ENCODE peak calls at places on chromosomes 16 and 17, in six cellular contexts. One of them, this sample, is unnamed.

GRCh38 chr17:74452841-74453661 is 13.4 kb upstream of the CD300A start:
- DNase-seq in AG09319: no peak
- DNase-seq in stimulated activated CD8-positive, alpha-beta memory T cell treated with anti-CD3 and anti-CD28 coated beads, Interleukin-4, amount 100 ng/mL, for 48 hours: no peak
- DNase-seq in RPMI8226: no peak
- DNase-seq in NCI-H2029 treated with DMSO at 0.1 percent for 48 hours: peak; percentile 35
- DNase-seq in MV-4-11: no peak
- DNase-seq in this sample: no peak

GRCh38 chr17:50279181-50279526 is 4.9 kb downstream of the TMEM92 start:
- DNase-seq in AG09319: no peak
- DNase-seq in NCI-H2029 treated with DMSO at 0.1 percent for 48 hours: no peak
- DNase-seq in stimulated activated CD8-positive, alpha-beta memory T cell treated with anti-CD3 and anti-CD28 coated beads, Interleukin-4, amount 100 ng/mL, for 48 hours: no peak
- DNase-seq in RPMI8226: no peak
- DNase-seq in MV-4-11: no peak
- DNase-seq in this sample: peak; percentile 42

GRCh38 chr17:12898110-12898509 is 108.8 kb downstream of the ARHGAP44 start:
- DNase-seq in RPMI8226: no peak
- DNase-seq in MV-4-11: no peak
- DNase-seq in stimulated activated CD8-positive, alpha-beta memory T cell treated with anti-CD3 and anti-CD28 coated beads, Interleukin-4, amount 100 ng/mL, for 48 hours: no peak
- DNase-seq in NCI-H2029 treated with DMSO at 0.1 percent for 48 hours: no peak
- DNase-seq in AG09319: no peak
- DNase-seq in this sample: no peak

GRCh38 chr16:80285089-80285488 is 255.7 kb upstream of the DYNLRB2 start:
- DNase-seq in RPMI8226: no peak
- DNase-seq in NCI-H2029 treated with DMSO at 0.1 percent for 48 hours: no peak
- DNase-seq in stimulated activated CD8-positive, alpha-beta memory T cell treated with anti-CD3 and anti-CD28 coated beads, Interleukin-4, amount 100 ng/mL, for 48 hours: no peak
- DNase-seq in AG09319: peak; percentile 11
- DNase-seq in MV-4-11: no peak
- DNase-seq in this sample: peak; percentile 31

GRCh38 chr17:80825471-80826345 is 165.9 kb upstream of the CHMP6 start:
- DNase-seq in AG09319: no peak
- DNase-seq in NCI-H2029 treated with DMSO at 0.1 percent for 48 hours: no peak
- DNase-seq in MV-4-11: no peak
- DNase-seq in stimulated activated CD8-positive, alpha-beta memory T cell treated with anti-CD3 and anti-CD28 coated beads, Interleukin-4, amount 100 ng/mL, for 48 hours: no peak
- DNase-seq in RPMI8226: no peak
- DNase-seq in this sample: no peak

GRCh38 chr16:88374736-88375135 is 8.0 kb upstream of the ZNF469 start:
- DNase-seq in RPMI8226: no peak
- DNase-seq in NCI-H2029 treated with DMSO at 0.1 percent for 48 hours: no peak
- DNase-seq in stimulated activated CD8-positive, alpha-beta memory T cell treated with anti-CD3 and anti-CD28 coated beads, Interleukin-4, amount 100 ng/mL, for 48 hours: no peak
- DNase-seq in AG09319: no peak
- DNase-seq in MV-4-11: no peak
- DNase-seq in this sample: no peak

GRCh38 chr16:27899736-27900135 is 163.8 kb downstream of the GSG1L start:
- DNase-seq in MV-4-11: no peak
- DNase-seq in AG09319: no peak
- DNase-seq in NCI-H2029 treated with DMSO at 0.1 percent for 48 hours: no peak
- DNase-seq in RPMI8226: no peak
- DNase-seq in stimulated activated CD8-positive, alpha-beta memory T cell treated with anti-CD3 and anti-CD28 coated beads, Interleukin-4, amount 100 ng/mL, for 48 hours: no peak
- DNase-seq in this sample: no peak

GRCh38 chr17:34542700-34543336 is 36.6 kb upstream of the TMEM132E start:
- DNase-seq in stimulated activated CD8-positive, alpha-beta memory T cell treated with anti-CD3 and anti-CD28 coated beads, Interleukin-4, amount 100 ng/mL, for 48 hours: peak; percentile 72
- DNase-seq in AG09319: no peak
- DNase-seq in NCI-H2029 treated with DMSO at 0.1 percent for 48 hours: no peak
- DNase-seq in RPMI8226: peak; percentile 49
- DNase-seq in MV-4-11: no peak
- DNase-seq in this sample: peak; percentile 15

GRCh38 chr17:50437409-50437808 is 11.4 kb downstream of the ACSF2 start:
- DNase-seq in stimulated activated CD8-positive, alpha-beta memory T cell treated with anti-CD3 and anti-CD28 coated beads, Interleukin-4, amount 100 ng/mL, for 48 hours: no peak
- DNase-seq in RPMI8226: no peak
- DNase-seq in NCI-H2029 treated with DMSO at 0.1 percent for 48 hours: no peak
- DNase-seq in MV-4-11: no peak
- DNase-seq in AG09319: no peak
- DNase-seq in this sample: no peak

GRCh38 chr17:15946611-15947120 is 1.7 kb downstream of the ADORA2B start:
- DNase-seq in AG09319: no peak
- DNase-seq in MV-4-11: no peak
- DNase-seq in stimulated activated CD8-positive, alpha-beta memory T cell treated with anti-CD3 and anti-CD28 coated beads, Interleukin-4, amount 100 ng/mL, for 48 hours: no peak
- DNase-seq in NCI-H2029 treated with DMSO at 0.1 percent for 48 hours: no peak
- DNase-seq in RPMI8226: no peak
- DNase-seq in this sample: peak; percentile 57

GRCh38 chr17:75557075-75557851 is 30.3 kb upstream of the MYO15B start:
- DNase-seq in RPMI8226: no peak
- DNase-seq in stimulated activated CD8-positive, alpha-beta memory T cell treated with anti-CD3 and anti-CD28 coated beads, Interleukin-4, amount 100 ng/mL, for 48 hours: no peak
- DNase-seq in AG09319: peak; percentile 27
- DNase-seq in NCI-H2029 treated with DMSO at 0.1 percent for 48 hours: no peak
- DNase-seq in MV-4-11: no peak
- DNase-seq in this sample: no peak

GRCh38 chr17:48954300-48954755 is 9.7 kb upstream of the SNF8 start:
- DNase-seq in NCI-H2029 treated with DMSO at 0.1 percent for 48 hours: no peak
- DNase-seq in AG09319: peak; percentile 20
- DNase-seq in stimulated activated CD8-positive, alpha-beta memory T cell treated with anti-CD3 and anti-CD28 coated beads, Interleukin-4, amount 100 ng/mL, for 48 hours: peak; percentile 34
- DNase-seq in RPMI8226: peak; percentile 29
- DNase-seq in MV-4-11: peak; percentile 10
- DNase-seq in this sample: peak; percentile 72

GRCh38 chr17:82461827-82462524 is 3.4 kb downstream of the NARF start:
- DNase-seq in MV-4-11: no peak
- DNase-seq in NCI-H2029 treated with DMSO at 0.1 percent for 48 hours: peak; percentile 55
- DNase-seq in RPMI8226: no peak
- DNase-seq in stimulated activated CD8-positive, alpha-beta memory T cell treated with anti-CD3 and anti-CD28 coated beads, Interleukin-4, amount 100 ng/mL, for 48 hours: no peak
- DNase-seq in AG09319: no peak
- DNase-seq in this sample: no peak

GRCh38 chr17:65529040-65529633 is 32.3 kb downstream of the AXIN2 start:
- DNase-seq in AG09319: no peak
- DNase-seq in NCI-H2029 treated with DMSO at 0.1 percent for 48 hours: no peak
- DNase-seq in stimulated activated CD8-positive, alpha-beta memory T cell treated with anti-CD3 and anti-CD28 coated beads, Interleukin-4, amount 100 ng/mL, for 48 hours: no peak
- DNase-seq in MV-4-11: no peak
- DNase-seq in RPMI8226: no peak
- DNase-seq in this sample: no peak

GRCh38 chr16:14071576-14072271 is 605 bp downstream of the MRTFB start:
- DNase-seq in RPMI8226: peak; percentile 5
- DNase-seq in stimulated activated CD8-positive, alpha-beta memory T cell treated with anti-CD3 and anti-CD28 coated beads, Interleukin-4, amount 100 ng/mL, for 48 hours: peak; percentile 48
- DNase-seq in MV-4-11: no peak
- DNase-seq in NCI-H2029 treated with DMSO at 0.1 percent for 48 hours: no peak
- DNase-seq in AG09319: no peak
- DNase-seq in this sample: peak; percentile 41

GRCh38 chr17:15405016-15405415 is 62.4 kb downstream of the CDRT4 start:
- DNase-seq in AG09319: no peak
- DNase-seq in stimulated activated CD8-positive, alpha-beta memory T cell treated with anti-CD3 and anti-CD28 coated beads, Interleukin-4, amount 100 ng/mL, for 48 hours: no peak
- DNase-seq in RPMI8226: no peak
- DNase-seq in NCI-H2029 treated with DMSO at 0.1 percent for 48 hours: no peak
- DNase-seq in MV-4-11: no peak
- DNase-seq in this sample: no peak

GRCh38 chr16:84541999-84542876 is 37.8 kb upstream of the MEAK7 start:
- DNase-seq in RPMI8226: no peak
- DNase-seq in AG09319: no peak
- DNase-seq in MV-4-11: no peak
- DNase-seq in stimulated activated CD8-positive, alpha-beta memory T cell treated with anti-CD3 and anti-CD28 coated beads, Interleukin-4, amount 100 ng/mL, for 48 hours: no peak
- DNase-seq in NCI-H2029 treated with DMSO at 0.1 percent for 48 hours: no peak
- DNase-seq in this sample: no peak

GRCh38 chr16:2586241-2586640 is 48.4 kb downstream of the PDPK1 start:
- DNase-seq in stimulated activated CD8-positive, alpha-beta memory T cell treated with anti-CD3 and anti-CD28 coated beads, Interleukin-4, amount 100 ng/mL, for 48 hours: no peak
- DNase-seq in RPMI8226: no peak
- DNase-seq in NCI-H2029 treated with DMSO at 0.1 percent for 48 hours: no peak
- DNase-seq in AG09319: no peak
- DNase-seq in MV-4-11: no peak
- DNase-seq in this sample: no peak

GRCh38 chr17:17708301-17708700 is 27.0 kb downstream of the RAI1 start:
- DNase-seq in stimulated activated CD8-positive, alpha-beta memory T cell treated with anti-CD3 and anti-CD28 coated beads, Interleukin-4, amount 100 ng/mL, for 48 hours: no peak
- DNase-seq in NCI-H2029 treated with DMSO at 0.1 percent for 48 hours: no peak
- DNase-seq in MV-4-11: no peak
- DNase-seq in AG09319: no peak
- DNase-seq in RPMI8226: no peak
- DNase-seq in this sample: no peak

This sample was measured in mesenchymal stem cell.